ENCODE peak calls at places on chromosomes 12 and 14, in six cellular contexts. K is IMR-90, B is fibroblast of villous mesenchyme, P is heart left ventricle, O is lower leg skin, D is AG04450. U is an unnamed sample.

GRCh38 chr14:36443374-36443773 is 76.7 kb downstream of the NKX2-1 start:
- DNase-seq in O (no peak), B (no peak), D (no peak), K (no peak), P (no peak), U (no peak)

GRCh38 chr14:39734306-39734705 is 302.1 kb upstream of the FBXO33 start:
- DNase-seq in P (no peak), O (no peak), D (no peak), B (no peak), K (no peak), U (no peak)

GRCh38 chr12:64824130-64824499 is 332 bp upstream of the TBC1D30 start:
- DNase-seq in O (no peak), D (no peak), K (no peak), P (no peak), B (no peak), U (no peak)

GRCh38 chr12:107439101-107439738 is 246.4 kb upstream of the PWP1 start:
- DNase-seq in D (no peak), P (no peak), K (no peak), O (no peak), B (no peak), U (no peak)

GRCh38 chr12:124915249-124916236 is 1.1 kb upstream of the UBC start:
- DNase-seq in B (peak), O (peak), P (peak), K (peak), D (no peak), U (no peak)

GRCh38 chr12:78864483-78865296 is at the start of gene SYT1:
- DNase-seq in B (peak), P (no peak), K (peak), D (peak), O (no peak), U (no peak)

GRCh38 chr14:67532998-67533753 is at the start of gene PLEKHH1:
- DNase-seq in K (peak), D (no peak), O (peak), B (peak), P (peak), U (peak)

GRCh38 chr12:15789215-15790171 is at the start of gene EPS8:
- DNase-seq in P (peak), B (peak), O (peak), K (peak), D (peak), U (peak)

GRCh38 chr14:68384335-68384734 is 408.5 kb downstream of the ZFP36L1 start:
- DNase-seq in B (peak), K (no peak), P (peak), D (no peak), O (peak), U (no peak)

GRCh38 chr12:80777587-80777986 is 60.9 kb downstream of the MYF5 start:
- DNase-seq in B (no peak), O (no peak), K (no peak), P (no peak), D (no peak), U (no peak)

GRCh38 chr12:109140560-109140959 is 24.2 kb downstream of the ACACB start:
- DNase-seq in P (no peak), B (no peak), O (no peak), K (no peak), D (no peak), U (no peak)

GRCh38 chr12:15186593-15186992 is 34.6 kb downstream of the RERG start:
- DNase-seq in O (no peak), D (no peak), K (no peak), B (no peak), P (no peak), U (no peak)

GRCh38 chr14:91957876-91958313 is 10.4 kb upstream of the FBLN5 start:
- DNase-seq in D (no peak), K (no peak), P (no peak), O (no peak), B (no peak), U (no peak)

GRCh38 chr12:112121780-112122565 is 3.4 kb upstream of the TRAFD1 start:
- DNase-seq in B (peak), D (peak), P (peak), O (peak), K (peak), U (no peak)

GRCh38 chr12:24822121-24822899 is 126.6 kb downstream of the BCAT1 start:
- DNase-seq in K (peak), B (peak), P (no peak), O (no peak), D (no peak), U (no peak)

GRCh38 chr14:26290007-26290530 is 307.8 kb downstream of the NOVA1 start:
- DNase-seq in D (no peak), B (peak), O (no peak), K (peak), P (no peak), U (no peak)

GRCh38 chr12:128766738-128767501 is 56.8 kb downstream of the SLC15A4 start:
- DNase-seq in B (no peak), O (no peak), D (no peak), P (no peak), K (no peak), U (no peak)

DNA sequence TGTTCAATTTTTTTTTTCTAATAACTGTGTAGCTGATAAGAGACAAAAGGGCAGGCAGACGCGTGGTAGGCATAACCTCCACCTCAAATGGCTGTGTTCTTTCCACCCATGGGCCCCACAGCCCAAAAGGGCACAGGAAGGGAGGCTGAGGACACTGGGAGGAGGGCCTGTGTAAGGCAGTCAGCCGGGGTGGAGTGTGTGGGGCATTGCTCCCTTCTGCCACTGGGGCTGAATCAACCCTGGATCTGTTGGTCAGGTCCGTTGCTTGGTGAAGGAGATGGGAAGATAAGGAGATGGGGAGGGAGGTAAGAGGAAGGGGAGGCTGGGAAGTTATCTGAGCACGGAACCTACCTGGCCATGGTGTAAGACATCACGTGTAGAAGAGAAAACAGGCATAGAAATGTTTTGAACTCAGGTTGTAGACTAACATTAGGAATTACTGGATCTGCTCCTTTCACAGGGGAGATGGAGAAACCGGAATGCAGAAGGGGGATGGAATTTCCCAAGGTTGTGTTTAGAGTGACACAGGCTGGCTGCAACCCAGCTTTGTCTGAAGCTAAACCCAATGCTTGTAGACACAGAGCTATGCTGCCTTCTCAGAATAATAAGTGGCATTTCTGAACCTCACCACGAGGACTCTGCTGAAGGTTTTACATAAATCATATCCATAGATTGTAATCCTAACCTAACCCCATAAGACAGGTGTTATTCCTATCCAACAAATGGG is 138.5 kb upstream of the NOS1 start:
- DNase-seq in K (no peak), O (no peak), B (no peak), D (no peak), P (no peak), U (no peak)
- TF ChIP-seq CTCF in K (no peak), O (no peak), B (no peak), D (no peak), P (no peak), U (no peak)

DNA sequence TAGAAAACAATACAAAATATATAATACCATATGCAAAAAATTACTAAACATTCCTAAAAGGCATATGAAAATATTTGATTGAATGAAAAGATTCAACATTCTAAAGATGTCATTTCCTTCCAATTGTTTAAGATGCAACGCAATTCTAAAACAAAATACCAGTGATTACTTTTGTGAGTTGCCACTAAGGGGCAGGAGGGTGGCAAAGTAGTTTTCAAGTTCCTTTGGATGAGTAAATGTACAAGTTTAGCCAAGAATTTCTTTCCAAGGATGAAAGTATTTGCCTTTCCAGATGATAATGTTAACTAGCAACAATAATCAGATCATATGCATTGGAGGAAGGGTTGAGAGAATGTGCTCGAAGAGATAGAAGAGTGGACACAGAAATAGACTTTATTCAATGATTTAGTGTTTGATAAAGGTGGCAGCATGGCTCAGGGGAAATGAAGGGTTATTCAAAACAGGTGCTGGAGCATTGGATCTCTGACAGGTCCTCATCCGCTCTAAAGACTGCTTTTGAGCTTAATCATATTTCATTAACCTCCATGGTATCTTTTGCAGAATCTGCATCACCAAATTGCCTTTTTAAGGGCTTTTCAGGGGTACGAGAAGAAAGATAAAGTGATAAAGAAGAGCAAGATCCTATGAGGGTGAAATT is 678.5 kb upstream of the TBX3 start:
- DNase-seq in D (no peak), O (no peak), B (no peak), K (peak), P (no peak), U (no peak)
- TF ChIP-seq CTCF in D (peak), O (no peak), B (no peak), K (peak), P (no peak), U (no peak)

GRCh38 chr14:79665556-79665955 is 545.7 kb downstream of the DIO2 start:
- DNase-seq in O (no peak), P (no peak), K (no peak), D (no peak), B (no peak), U (no peak)

GRCh38 chr14:79668941-79669340 is 542.4 kb downstream of the DIO2 start:
- DNase-seq in P (no peak), O (no peak), D (no peak), K (no peak), B (no peak), U (no peak)

GRCh38 chr14:79670811-79671210 is 540.5 kb downstream of the DIO2 start:
- DNase-seq in B (no peak), O (no peak), D (no peak), P (no peak), K (no peak), U (no peak)
- TF ChIP-seq CTCF in B (no peak), O (no peak), D (no peak), P (no peak), K (no peak), U (no peak)

GRCh38 chr14:89388853-89389252 is 28.2 kb downstream of the FOXN3 start:
- DNase-seq in O (no peak), D (no peak), P (no peak), B (peak), K (peak), U (no peak)
- TF ChIP-seq CTCF in O (no peak), D (peak), P (no peak), B (peak), K (peak), U (no peak)

GRCh38 chr14:64983439-64984310 is 3.0 kb upstream of the FNTB start:
- DNase-seq in B (peak), O (no peak), K (peak), D (no peak), P (no peak), U (peak)
- TF ChIP-seq CTCF in B (peak), O (no peak), K (peak), D (peak), P (peak), U (peak)

GRCh38 chr12:117469883-117470483 is 108.6 kb upstream of the NOS1 start:
- DNase-seq in D (no peak), K (no peak), O (no peak), P (no peak), B (no peak), U (no peak)

GRCh38 chr12:117473856-117474255 is 112.4 kb upstream of the NOS1 start:
- DNase-seq in B (no peak), K (no peak), P (no peak), O (no peak), D (no peak), U (no peak)

GRCh38 chr12:117468016-117468415 is 106.6 kb upstream of the NOS1 start:
- DNase-seq in P (no peak), O (no peak), K (no peak), D (no peak), B (no peak), U (no peak)

GRCh38 chr12:117472983-117473382 is 111.6 kb upstream of the NOS1 start:
- DNase-seq in P (no peak), D (no peak), B (no peak), K (no peak), O (no peak), U (no peak)

GRCh38 chr12:117470804-117471203 is 109.4 kb upstream of the NOS1 start:
- DNase-seq in P (no peak), B (no peak), D (no peak), O (no peak), K (no peak), U (no peak)
- TF ChIP-seq CTCF in P (no peak), B (peak), D (no peak), O (no peak), K (no peak), U (peak)

DNA sequence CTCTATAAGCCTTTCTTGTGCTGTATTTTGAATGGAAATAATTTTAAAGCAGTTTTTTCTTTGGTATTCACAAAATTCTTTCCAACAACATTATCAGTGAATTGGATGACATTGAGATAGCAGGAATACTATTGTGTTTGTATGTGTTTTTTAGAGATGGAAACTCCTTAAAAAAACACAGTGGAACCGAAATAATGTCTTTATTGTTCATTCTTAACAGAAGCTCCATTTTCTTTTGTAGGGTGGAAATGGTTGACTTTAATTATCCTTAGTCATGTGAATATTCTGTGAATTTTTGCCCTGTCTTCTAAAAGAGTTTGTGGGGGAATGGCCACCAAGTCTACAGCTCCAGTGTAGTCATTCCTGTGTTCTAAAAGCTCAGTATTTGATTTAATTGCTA is 45.9 kb downstream of the NPAS3 start:
- DNase-seq in D (no peak), P (no peak), K (no peak), B (no peak), O (no peak), U (no peak)
- TF ChIP-seq CTCF in D (no peak), P (no peak), K (no peak), B (no peak), O (no peak), U (no peak)

GRCh38 chr12:95942532-95943230 is at the start of gene CCDC38:
- DNase-seq in K (peak), O (peak), D (no peak), B (peak), P (peak), U (peak)

GRCh38 chr12:95944108-95944704 is 1.1 kb downstream of the AMDHD1 start:
- DNase-seq in K (no peak), P (no peak), O (no peak), D (no peak), B (no peak), U (no peak)

GRCh38 chr12:95940514-95940913 is 1.9 kb downstream of the CCDC38 start:
- DNase-seq in K (no peak), O (no peak), D (no peak), P (no peak), B (no peak), U (no peak)

GRCh38 chr12:95942106-95942531 is 295 bp downstream of the CCDC38 start:
- DNase-seq in K (no peak), B (no peak), D (no peak), P (no peak), O (no peak), U (no peak)

DNA sequence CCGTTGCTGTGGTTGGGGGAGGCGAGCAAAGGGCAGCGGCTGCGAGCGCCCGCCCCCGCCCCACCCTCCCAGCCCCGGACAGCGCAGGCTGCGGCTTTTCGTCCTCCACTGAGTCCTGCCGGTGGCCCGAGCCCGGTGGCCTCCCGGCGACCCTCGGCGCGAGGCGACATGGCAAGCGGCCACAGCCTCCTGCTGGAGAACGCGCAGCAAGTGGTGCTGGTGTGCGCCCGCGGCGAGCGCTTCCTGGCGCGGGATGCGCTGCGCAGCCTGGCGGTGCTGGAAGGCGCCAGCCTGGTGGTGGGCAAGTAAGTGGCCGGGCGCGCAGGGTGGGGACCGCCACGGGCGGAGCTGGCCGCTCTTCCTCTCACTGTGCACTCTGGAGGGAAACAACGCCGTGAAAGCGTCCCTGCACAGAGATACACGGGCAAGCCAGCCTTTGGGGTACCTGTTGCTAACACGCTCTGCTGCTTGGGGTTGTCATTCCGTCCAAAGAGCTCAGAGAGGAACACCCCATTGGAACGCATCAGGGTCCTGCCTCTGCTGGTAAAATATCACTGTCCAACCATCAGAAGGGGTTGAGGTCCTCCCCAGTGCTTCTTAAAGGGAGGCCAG is at the start of gene AMDHD1:
- DNase-seq in D (no peak), P (peak), O (peak), K (peak), B (peak), U (peak)
- TF ChIP-seq CTCF in D (peak), P (peak), O (no peak), K (peak), B (peak), U (no peak)

GRCh38 chr12:70398862-70399261 is 32.8 kb downstream of the KCNMB4 start:
- DNase-seq in P (no peak), K (no peak), O (no peak), B (no peak), D (no peak), U (no peak)

GRCh38 chr12:70400124-70400523 is 34.0 kb downstream of the KCNMB4 start:
- DNase-seq in D (no peak), P (no peak), K (no peak), O (no peak), B (no peak), U (no peak)

GRCh38 chr12:70403827-70404226 is 37.7 kb downstream of the KCNMB4 start:
- DNase-seq in P (no peak), B (no peak), D (no peak), O (no peak), K (no peak), U (no peak)

GRCh38 chr12:70399319-70399718 is 33.2 kb downstream of the KCNMB4 start:
- DNase-seq in P (no peak), D (no peak), K (no peak), B (no peak), O (no peak), U (no peak)

DNA sequence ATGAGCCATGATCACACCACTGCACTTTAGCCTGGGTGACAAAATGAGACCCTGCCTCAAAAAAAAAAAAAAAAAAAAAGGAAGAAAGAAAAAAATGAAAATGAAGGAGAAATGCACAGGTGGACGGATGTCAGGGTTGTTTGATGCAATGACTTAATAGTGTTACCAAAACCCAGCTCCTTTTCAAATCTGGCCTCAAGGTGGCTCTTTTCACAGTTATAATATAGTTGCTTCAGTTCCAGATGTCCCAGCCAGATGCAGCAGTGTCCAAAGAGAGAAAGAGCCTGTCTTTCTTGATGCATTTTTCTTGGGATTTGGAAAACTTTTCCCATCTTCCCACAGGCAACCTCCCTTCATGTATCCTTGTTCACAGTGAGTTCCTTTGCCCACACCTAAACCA is 36.5 kb downstream of the KCNMB4 start:
- DNase-seq in P (no peak), K (no peak), D (no peak), B (no peak), O (no peak), U (no peak)
- TF ChIP-seq CTCF in P (no peak), K (no peak), D (no peak), B (peak), O (no peak), U (no peak)

DNA sequence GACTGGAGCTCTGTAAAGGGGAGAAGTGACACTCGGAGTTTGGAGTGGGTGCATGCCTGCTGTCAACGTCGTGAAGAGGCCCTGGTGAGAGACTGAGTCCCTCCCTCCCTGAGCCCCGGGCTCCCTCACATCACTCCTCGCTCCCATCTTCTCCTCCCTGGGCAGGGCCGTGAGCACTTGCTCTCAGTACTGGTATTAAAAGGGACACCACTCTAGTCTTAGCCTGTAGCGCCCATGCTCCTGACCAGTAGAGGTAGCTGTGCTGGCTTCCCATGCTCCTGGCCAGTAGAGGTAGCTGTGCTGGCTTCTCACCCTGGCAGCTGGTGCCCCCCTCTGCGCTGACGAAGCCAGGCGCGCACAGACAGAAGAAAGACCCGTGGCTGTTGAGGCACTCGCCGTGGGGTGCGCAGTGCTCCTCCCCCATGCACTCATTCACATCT is 14.7 kb downstream of the ISCA2 start:
- DNase-seq in P (no peak), O (no peak), K (no peak), B (no peak), D (no peak), U (no peak)
- TF ChIP-seq CTCF in P (no peak), O (no peak), K (peak), B (peak), D (peak), U (no peak)

U was measured in GM20000.